ENCODE peak calls at places on chromosome 22, in eight cellular contexts. V is fibroblast of mammary gland; S is lower lobe of right lung; G is brain microvascular endothelial cell; Q is neural progenitor cell; O is CD8-positive, alpha-beta T cell; F is uterus; W is esophagus muscularis mucosa. T is an unnamed sample.

GRCh38 chr22:29587938-29588699 is 7.2 kb upstream of the NIPSNAP1 start:
- DNase-seq in V (peak; percentile 91), S (no peak), G (peak; percentile 74), Q (no peak), O (no peak), F (no peak), W (no peak), T (peak; percentile 88)

GRCh38 chr22:20777420-20778177 is 3.7 kb downstream of the SERPIND1 start:
- DNase-seq in V (peak; percentile 94), S (no peak), G (peak; percentile 84), Q (no peak), O (no peak), F (peak; percentile 45), W (no peak), T (peak; percentile 33)

GRCh38 chr22:41914611-41915034 is 251 bp downstream of the SHISA8 start:
- DNase-seq in V (no peak), S (no peak), G (no peak), Q (peak; percentile 58), O (no peak), F (no peak), W (no peak), T (no peak)

GRCh38 chr22:45966320-45966891 is 10.6 kb downstream of the WNT7B start:
- DNase-seq in V (no peak), S (no peak), G (no peak), Q (no peak), O (no peak), F (no peak), W (no peak), T (no peak)

GRCh38 chr22:50118557-50119168 is 28.9 kb downstream of the MOV10L1 start:
- DNase-seq in V (peak; percentile 90), S (no peak), G (peak; percentile 99), Q (no peak), O (no peak), F (peak; percentile 77), W (no peak), T (peak; percentile 63)

GRCh38 chr22:19429950-19430889 is 1.3 kb downstream of the HIRA start:
- DNase-seq in V (peak; percentile 80), S (peak; percentile 55), G (peak; percentile 60), Q (peak; percentile 27), O (peak; percentile 37), F (no peak), W (no peak), T (peak; percentile 58)

GRCh38 chr22:22074634-22075381 is 92.2 kb upstream of the TOP3B start:
- DNase-seq in V (no peak), S (no peak), G (no peak), Q (no peak), O (no peak), F (no peak), W (no peak), T (no peak)

GRCh38 chr22:46536559-46537220 is 730 bp downstream of the CELSR1 start:
- DNase-seq in V (no peak), S (no peak), G (no peak), Q (peak; percentile 71), O (no peak), F (no peak), W (no peak), T (no peak)

GRCh38 chr22:38727123-38727522 is 21.4 kb downstream of the GTPBP1 start:
- DNase-seq in V (no peak), S (no peak), G (no peak), Q (no peak), O (no peak), F (no peak), W (no peak), T (no peak)

GRCh38 chr22:38724176-38724575 is 18.4 kb downstream of the GTPBP1 start:
- DNase-seq in V (no peak), S (no peak), G (no peak), Q (no peak), O (no peak), F (no peak), W (no peak), T (no peak)

GRCh38 chr22:38725900-38726655 is 20.3 kb downstream of the GTPBP1 start:
- DNase-seq in V (no peak), S (no peak), G (no peak), Q (no peak), O (no peak), F (no peak), W (no peak), T (no peak)

GRCh38 chr22:38727530-38728451 is 22.0 kb downstream of the GTPBP1 start:
- DNase-seq in V (no peak), S (no peak), G (no peak), Q (no peak), O (no peak), F (no peak), W (no peak), T (no peak)

DNA sequence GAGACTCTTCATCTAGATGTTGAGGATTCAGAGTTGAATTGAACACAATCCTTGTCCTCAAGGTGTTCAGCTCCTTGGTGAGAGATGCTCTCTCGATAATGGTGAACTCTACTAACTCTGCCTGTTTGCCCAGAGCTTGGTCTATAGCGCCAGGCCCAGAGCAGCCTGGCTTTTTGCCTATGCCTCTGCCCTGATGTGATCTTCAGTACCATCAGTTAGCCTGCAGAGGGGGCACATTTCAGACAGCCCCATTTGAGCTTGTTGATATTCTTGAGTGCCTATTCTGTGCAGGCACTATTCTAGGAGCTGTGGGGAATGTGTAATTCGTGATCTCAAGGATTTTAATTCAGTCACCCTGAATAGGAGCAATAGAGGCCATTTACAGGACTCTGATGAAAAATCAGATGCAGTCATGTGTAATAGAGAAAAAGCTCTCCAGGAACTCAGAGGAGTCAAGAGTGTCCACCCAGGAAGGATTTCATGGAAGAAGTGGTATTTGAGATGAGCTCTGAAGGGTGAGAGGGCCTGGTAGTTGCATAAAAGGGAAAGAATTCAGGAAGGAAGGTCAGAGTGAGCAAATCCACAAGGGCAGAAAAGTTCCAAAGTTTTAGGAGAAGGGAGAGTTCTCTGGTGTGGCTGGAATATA is 19.3 kb downstream of the GTPBP1 start:
- DNase-seq in V (peak; percentile 58), S (no peak), G (peak; percentile 22), Q (peak; percentile 47), O (no peak), F (no peak), W (no peak), T (peak; percentile 33)
- TF ChIP-seq CTCF in V (peak; percentile 57), S (peak; percentile 33), G (peak; percentile 77), Q (peak; percentile 58), O (peak; percentile 68), F (no peak), W (no peak), T (peak; percentile 59)

GRCh38 chr22:37281646-37282384 is 493 bp upstream of the CYTH4 start:
- DNase-seq in V (no peak), S (no peak), G (peak; percentile 66), Q (no peak), O (no peak), F (no peak), W (no peak), T (no peak)
- H3K4me3 ChIP-seq in V (no peak overlapping the region), S (peak overlapping the region; percentile 62), G (no peak overlapping the region), Q (no peak overlapping the region), O (peak overlapping the region; percentile 98), F (no peak overlapping the region), W (peak overlapping the region; percentile 54), T (no peak overlapping the region)

DNA sequence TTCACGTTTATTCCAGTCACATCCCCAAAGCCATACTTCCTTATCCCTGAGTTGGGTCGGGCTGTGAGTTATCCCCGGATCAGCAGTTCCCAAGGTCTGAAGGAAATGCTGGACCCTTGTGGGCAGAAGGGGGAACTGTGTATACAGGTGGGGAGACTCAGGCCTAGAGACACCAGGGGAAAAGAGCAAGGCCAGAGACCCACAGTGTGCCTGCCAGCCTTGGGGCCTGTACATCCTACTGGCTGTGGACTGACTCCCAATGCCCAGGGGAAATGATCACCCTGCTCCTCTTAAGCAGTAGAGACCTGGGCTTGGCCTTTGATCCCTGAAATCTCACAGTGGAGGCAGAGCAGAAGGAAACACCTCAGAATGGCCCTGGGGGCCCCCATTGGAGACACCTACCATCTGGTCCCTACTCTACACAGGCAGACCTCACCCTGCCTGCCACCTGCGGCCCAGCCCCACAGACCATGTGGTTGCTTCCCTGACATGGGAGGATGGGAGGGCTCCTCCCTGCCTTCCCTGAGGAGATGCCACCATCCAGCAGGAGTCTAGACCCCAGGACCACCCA is 1.3 kb downstream of the SELENOM start:
- DNase-seq in V (peak; percentile 38), S (no peak), G (no peak), Q (no peak), O (no peak), F (peak; percentile 61), W (no peak), T (no peak)
- TF ChIP-seq CTCF in V (peak; percentile 14), S (no peak), G (peak; percentile 38), Q (no peak), O (no peak), F (peak; percentile 22), W (peak; percentile 9), T (peak; percentile 33)

GRCh38 chr22:23837911-23838685 is 708 bp downstream of the DERL3 start:
- DNase-seq in V (no peak), S (no peak), G (no peak), Q (peak; percentile 46), O (no peak), F (no peak), W (no peak), T (no peak)
- H3K4me3 ChIP-seq in V (no peak overlapping the region), S (peak overlapping the region; percentile 69), G (peak overlapping the region; percentile 52), Q (peak overlapping the region; percentile 48), O (peak overlapping the region; percentile 77), F (peak overlapping the region; percentile 15), W (peak overlapping the region; percentile 60), T (no peak overlapping the region)

DNA sequence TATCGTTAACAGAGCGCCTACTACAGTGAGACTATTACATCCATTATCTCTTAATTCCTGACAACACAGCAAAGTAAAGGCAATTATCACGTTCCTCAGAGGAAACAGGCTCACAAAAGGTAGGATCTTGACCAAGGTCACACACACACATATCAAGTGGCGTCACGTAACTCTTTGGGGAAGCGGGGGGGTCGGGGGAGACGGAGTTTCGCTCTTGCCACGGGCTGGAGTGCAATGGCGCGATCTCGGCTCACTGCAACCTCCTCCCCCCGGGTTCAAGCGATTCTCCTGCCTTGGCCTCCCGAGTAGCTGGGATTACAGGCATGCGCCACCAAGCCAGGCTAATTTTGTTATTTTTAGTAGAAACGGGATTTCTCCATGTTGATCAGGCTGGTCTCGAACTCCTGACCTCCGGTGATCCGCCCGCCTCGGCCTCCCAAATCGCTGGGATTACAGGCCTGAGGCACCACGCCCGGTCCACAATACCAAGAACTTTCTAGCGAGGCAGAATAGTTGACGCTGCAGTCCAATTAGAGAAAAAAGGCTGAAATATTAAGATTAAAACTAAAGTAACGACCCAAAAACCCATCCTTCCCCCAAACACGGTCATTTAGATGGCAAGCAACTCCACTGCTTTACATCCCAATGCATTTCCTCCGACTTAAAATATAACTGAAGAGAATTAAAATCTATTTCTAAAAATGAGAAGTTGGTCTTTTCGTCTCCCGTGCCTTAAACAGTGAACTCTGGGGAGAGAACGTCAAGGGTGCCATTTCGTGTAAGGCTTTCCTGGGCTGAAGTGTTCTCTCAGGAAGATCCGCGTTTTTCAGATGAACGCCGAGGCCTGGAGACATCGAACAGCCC is 1.1 kb downstream of the DDX17 start:
- DNase-seq in V (peak; percentile 55), S (peak; percentile 80), G (peak; percentile 54), Q (peak; percentile 29), O (peak; percentile 43), F (peak; percentile 55), W (no peak), T (peak; percentile 60)
- TF ChIP-seq CTCF in V (no peak), S (no peak), G (no peak), Q (no peak), O (no peak), F (no peak), W (no peak), T (no peak)

GRCh38 chr22:32796865-32797573 is 4.5 kb upstream of the TIMP3 start:
- DNase-seq in V (peak; percentile 80), S (peak; percentile 71), G (peak; percentile 69), Q (peak; percentile 82), O (peak; percentile 35), F (peak; percentile 81), W (no peak), T (peak; percentile 88)
- H3K4me3 ChIP-seq in V (no peak overlapping the region), S (no peak overlapping the region), G (no peak overlapping the region), Q (no peak overlapping the region), O (no peak overlapping the region), F (no peak overlapping the region), W (no peak overlapping the region), T (no peak overlapping the region)